ENCODE peak calls at places on chromosomes 13 and 19, in six cellular contexts. I is AG20443; V is stimulated activated CD4-positive, alpha-beta T cell treated with anti-CD3 and anti-CD28 coated beads, TNF-alpha, amount 100 ng/mL, for 4 hours; X is NCI-H524; N is stromal cell of bone marrow; U is H54. G is an unnamed sample.

GRCh38 chr13:107808388-107808787 is 406.9 kb downstream of the LIG4 start:
- DNase-seq in I (no peak), V (no peak), X (no peak), N (no peak), U (no peak), G (no peak)

GRCh38 chr13:24162604-24163003 is 2.1 kb downstream of the SPATA13 start:
- DNase-seq in I (no peak), V (no peak), X (no peak), N (no peak), U (no peak), G (no peak)

GRCh38 chr13:83831796-83832195 is 50.5 kb downstream of the SLITRK1 start:
- DNase-seq in I (no peak), V (no peak), X (no peak), N (no peak), U (no peak), G (no peak)

GRCh38 chr19:47663435-47663910 is 49.7 kb upstream of the EHD2 start:
- DNase-seq in I (peak; percentile 76), V (no peak), X (no peak), N (peak; percentile 90), U (peak; percentile 30), G (no peak)

GRCh38 chr19:43662487-43662886 is 7.5 kb downstream of the PLAUR start:
- DNase-seq in I (peak; percentile 25), V (no peak), X (no peak), N (no peak), U (no peak), G (no peak)

GRCh38 chr19:4473011-4473410 is 914 bp downstream of the HDGFL2 start:
- DNase-seq in I (no peak), V (no peak), X (no peak), N (no peak), U (no peak), G (no peak)

GRCh38 chr13:33345842-33346241 is 60.3 kb upstream of the STARD13 start:
- DNase-seq in I (no peak), V (no peak), X (no peak), N (no peak), U (no peak), G (no peak)

GRCh38 chr19:33263325-33264023 is 37.8 kb upstream of the SLC7A10 start:
- DNase-seq in I (no peak), V (no peak), X (no peak), N (no peak), U (no peak), G (no peak)

GRCh38 chr13:94112227-94112626 is 367.3 kb downstream of the DCT start:
- DNase-seq in I (peak; percentile 86), V (no peak), X (no peak), N (peak; percentile 91), U (peak; percentile 27), G (no peak)

GRCh38 chr13:95607363-95607762 is 37.1 kb downstream of the DZIP1 start:
- DNase-seq in I (no peak), V (no peak), X (no peak), N (peak; percentile 45), U (peak; percentile 37), G (no peak)

GRCh38 chr13:46389985-46390384 is 2.9 kb upstream of the RUBCNL start:
- DNase-seq in I (no peak), V (no peak), X (no peak), N (no peak), U (no peak), G (no peak)

GRCh38 chr13:26202365-26202972 is 19.6 kb downstream of the RNF6 start:
- DNase-seq in I (peak; percentile 18), V (no peak), X (no peak), N (no peak), U (no peak), G (no peak)

GRCh38 chr19:2215281-2215751 is 20.8 kb downstream of the PLEKHJ1 start:
- DNase-seq in I (no peak), V (no peak), X (no peak), N (no peak), U (no peak), G (no peak)

GRCh38 chr19:743168-743687 is 7.7 kb upstream of the MISP start:
- DNase-seq in I (no peak), V (no peak), X (no peak), N (no peak), U (no peak), G (no peak)

GRCh38 chr13:108227651-108228272 is 9.6 kb downstream of the ABHD13 start:
- DNase-seq in I (peak; percentile 22), V (peak; percentile 9), X (no peak), N (no peak), U (no peak), G (no peak)

GRCh38 chr13:72960541-72960940 is 98.3 kb upstream of the KLF5 start:
- DNase-seq in I (no peak), V (no peak), X (no peak), N (no peak), U (no peak), G (no peak)

GRCh38 chr19:58573658-58574164 is 576 bp upstream of the MZF1 start:
- DNase-seq in I (no peak), V (no peak), X (no peak), N (no peak), U (no peak), G (no peak)

GRCh38 chr13:81133066-81133465 is 792.1 kb upstream of the SPRY2 start:
- DNase-seq in I (no peak), V (no peak), X (no peak), N (no peak), U (no peak), G (no peak)

GRCh38 chr13:20567881-20568528 is 1.0 kb downstream of the IFT88 start:
- DNase-seq in I (no peak), V (no peak), X (no peak), N (no peak), U (no peak), G (no peak)

GRCh38 chr13:96934889-96935490 is 59.3 kb downstream of the OXGR1 start:
- DNase-seq in I (no peak), V (no peak), X (no peak), N (no peak), U (no peak), G (no peak)

GRCh38 chr13:40120288-40120687 is 464.8 kb downstream of the COG6 start:
- DNase-seq in I (peak; percentile 32), V (no peak), X (no peak), N (peak; percentile 64), U (no peak), G (no peak)

GRCh38 chr13:52162279-52163101 is 3.1 kb upstream of the NEK3 start:
- DNase-seq in I (no peak), V (no peak), X (no peak), N (peak; percentile 23), U (no peak), G (no peak)

GRCh38 chr13:49810825-49811526 is 18.5 kb upstream of the KPNA3 start:
- DNase-seq in I (peak; percentile 49), V (no peak), X (no peak), N (no peak), U (no peak), G (no peak)

GRCh38 chr13:110265682-110266430 is 41.1 kb downstream of the COL4A1 start:
- DNase-seq in I (peak; percentile 61), V (no peak), X (no peak), N (no peak), U (no peak), G (no peak)

GRCh38 chr19:3609779-3610719 is 3.4 kb upstream of the TBXA2R start:
- DNase-seq in I (no peak), V (no peak), X (no peak), N (no peak), U (peak; percentile 59), G (no peak)

GRCh38 chr13:91361755-91362271 is 14.3 kb downstream of the MIR17HG start:
- DNase-seq in I (no peak), V (no peak), X (no peak), N (no peak), U (no peak), G (no peak)

GRCh38 chr19:46601318-46602224 is at the start of gene CALM3:
- DNase-seq in I (peak; percentile 25), V (no peak), X (no peak), N (no peak), U (no peak), G (no peak)

GRCh38 chr13:87678353-87678752 is 7.2 kb downstream of the SLITRK5 start:
- DNase-seq in I (no peak), V (no peak), X (no peak), N (no peak), U (no peak), G (no peak)

GRCh38 chr13:28163587-28163986 is 25.2 kb downstream of the PAN3 start:
- DNase-seq in I (no peak), V (no peak), X (no peak), N (no peak), U (no peak), G (no peak)

GRCh38 chr13:46893820-46894533 is 2.9 kb downstream of the HTR2A start:
- DNase-seq in I (peak; percentile 90), V (peak; percentile 5), X (peak; percentile 3), N (no peak), U (peak; percentile 42), G (peak; percentile 17)

GRCh38 chr13:113129921-113130750 is 7.5 kb downstream of the F10 start:
- DNase-seq in I (no peak), V (no peak), X (no peak), N (no peak), U (no peak), G (no peak)

GRCh38 chr13:73967397-73968165 is 166.6 kb downstream of the KLF12 start:
- DNase-seq in I (no peak), V (no peak), X (no peak), N (no peak), U (no peak), G (no peak)

GRCh38 chr19:29614046-29614445 is 8.0 kb downstream of the POP4 start:
- DNase-seq in I (no peak), V (no peak), X (no peak), N (no peak), U (no peak), G (no peak)

GRCh38 chr13:30708541-30708940 is 26.8 kb upstream of the ALOX5AP start:
- DNase-seq in I (no peak), V (no peak), X (no peak), N (no peak), U (no peak), G (no peak)

GRCh38 chr13:52968074-52968700 is 60.4 kb upstream of the OLFM4 start:
- DNase-seq in I (peak; percentile 87), V (peak; percentile 30), X (peak; percentile 64), N (peak; percentile 36), U (peak; percentile 49), G (peak; percentile 18)

GRCh38 chr19:35266904-35267817 is 1.6 kb upstream of the USF2 start:
- DNase-seq in I (peak; percentile 57), V (peak; percentile 32), X (no peak), N (no peak), U (no peak), G (no peak)

GRCh38 chr19:41906271-41906670 is 22.0 kb downstream of the ERFL start:
- DNase-seq in I (no peak), V (no peak), X (no peak), N (no peak), U (no peak), G (no peak)

GRCh38 chr13:31538067-31539042 is 201.0 kb upstream of the RXFP2 start:
- DNase-seq in I (peak; percentile 64), V (no peak), X (no peak), N (peak; percentile 26), U (peak; percentile 2), G (no peak)

GRCh38 chr13:76751278-76751677 is 134.9 kb downstream of the KCTD12 start:
- DNase-seq in I (no peak), V (no peak), X (no peak), N (no peak), U (no peak), G (no peak)

GRCh38 chr13:23159205-23159586 is 21.6 kb upstream of the SGCG start:
- DNase-seq in I (peak; percentile 82), V (no peak), X (peak; percentile 23), N (peak; percentile 9), U (no peak), G (no peak)